ENCODE peak calls at places on chromosomes 12 and 14, in ten cellular contexts. O is BJ, C is upper lobe of left lung, K is cardiac fibroblast, W is A673, B is left ventricle myocardium inferior, H is breast epithelium, G is AG04450, T is foreskin fibroblast, U is endodermal cell. P is an unnamed sample.

GRCh38 chr12:108724054-108724889 is 7.0 kb downstream of the CORO1C start:
- DNase-seq in O (no peak), C (peak; percentile 80), K (no peak), W (peak; percentile 48), B (no peak), H (no peak), G (no peak), T (peak; percentile 68), U (no peak), P (no peak)

GRCh38 chr12:31362759-31363415 is 36.9 kb upstream of the SINHCAF start:
- DNase-seq in O (no peak), C (peak; percentile 26), K (no peak), W (no peak), B (no peak), H (no peak), G (no peak), T (no peak), U (peak; percentile 86), P (no peak)

GRCh38 chr14:29627141-29627540 is 300.5 kb downstream of the PRKD1 start:
- DNase-seq in O (no peak), C (no peak), K (no peak), W (no peak), B (no peak), H (no peak), G (no peak), T (peak; percentile 71), U (no peak), P (peak; percentile 6)

GRCh38 chr12:130796985-130797686 is 41.9 kb downstream of the STX2 start:
- DNase-seq in O (no peak), C (no peak), K (no peak), W (no peak), B (no peak), H (no peak), G (no peak), T (no peak), U (no peak), P (no peak)

GRCh38 chr12:62813031-62813829 is 121.7 kb downstream of the PPM1H start:
- DNase-seq in O (no peak), C (peak; percentile 75), K (peak; percentile 85), W (peak; percentile 85), B (peak; percentile 68), H (no peak), G (peak; percentile 38), T (peak; percentile 86), U (peak; percentile 86), P (peak; percentile 60)

GRCh38 chr14:67524152-67524963 is 8.7 kb upstream of the PLEKHH1 start:
- DNase-seq in O (no peak), C (no peak), K (no peak), W (peak; percentile 56), B (no peak), H (no peak), G (no peak), T (no peak), U (no peak), P (no peak)

GRCh38 chr14:71551291-71551955 is 380.8 kb upstream of the RGS6 start:
- DNase-seq in O (peak; percentile 49), C (no peak), K (peak; percentile 32), W (no peak), B (no peak), H (no peak), G (peak; percentile 44), T (peak; percentile 74), U (no peak), P (peak; percentile 10)

GRCh38 chr12:129902371-129903091 is 1.3 kb downstream of the TMEM132D start:
- DNase-seq in O (no peak), C (no peak), K (no peak), W (no peak), B (no peak), H (no peak), G (no peak), T (no peak), U (peak; percentile 66), P (no peak)

GRCh38 chr12:51636581-51636980 is 45.5 kb downstream of the SCN8A start:
- DNase-seq in O (peak; percentile 37), C (no peak), K (peak; percentile 4), W (no peak), B (no peak), H (no peak), G (no peak), T (peak; percentile 80), U (no peak), P (no peak)

DNA sequence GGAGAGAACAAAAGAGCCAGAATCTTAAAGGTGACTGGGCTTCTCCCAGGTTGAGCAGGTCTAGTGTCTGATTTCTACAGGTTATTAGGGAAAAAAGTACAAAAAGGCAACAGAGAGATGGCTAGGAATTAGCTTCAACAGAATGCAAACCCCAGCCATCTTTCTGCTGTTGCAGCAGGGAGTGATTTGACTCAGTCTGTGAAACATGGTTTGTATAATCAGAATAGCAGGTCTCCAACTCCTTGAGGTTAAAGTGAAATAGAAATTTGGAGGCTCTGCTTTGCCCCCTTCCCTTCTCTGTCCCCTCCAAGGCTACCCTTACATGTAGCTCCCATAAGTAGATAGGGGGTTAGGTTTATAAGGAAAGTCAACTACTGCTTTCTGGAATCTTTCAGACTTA is 105.8 kb downstream of the AKAP6 start:
- DNase-seq in O (no peak), C (no peak), K (no peak), W (no peak), B (no peak), H (no peak), G (no peak), T (no peak), U (no peak), P (no peak)
- H3K4me3 ChIP-seq in O (no peak overlapping the region), C (no peak overlapping the region), K (no peak overlapping the region), W (no peak overlapping the region), B (no peak overlapping the region), H (no peak overlapping the region), G (no peak overlapping the region), T (no peak overlapping the region), U (no peak overlapping the region), P (no peak overlapping the region)

GRCh38 chr12:94329366-94329765 is 130.3 kb downstream of the CEP83 start:
- DNase-seq in O (no peak), C (no peak), K (no peak), W (no peak), B (no peak), H (no peak), G (no peak), T (no peak), U (no peak), P (no peak)
- TF ChIP-seq CTCF in O (no peak), C (no peak), K (no peak), W (peak; percentile 33), B (peak; percentile 41), H (no peak), G (peak; percentile 4), T (no peak), U (peak; percentile 12), P (no peak)

DNA sequence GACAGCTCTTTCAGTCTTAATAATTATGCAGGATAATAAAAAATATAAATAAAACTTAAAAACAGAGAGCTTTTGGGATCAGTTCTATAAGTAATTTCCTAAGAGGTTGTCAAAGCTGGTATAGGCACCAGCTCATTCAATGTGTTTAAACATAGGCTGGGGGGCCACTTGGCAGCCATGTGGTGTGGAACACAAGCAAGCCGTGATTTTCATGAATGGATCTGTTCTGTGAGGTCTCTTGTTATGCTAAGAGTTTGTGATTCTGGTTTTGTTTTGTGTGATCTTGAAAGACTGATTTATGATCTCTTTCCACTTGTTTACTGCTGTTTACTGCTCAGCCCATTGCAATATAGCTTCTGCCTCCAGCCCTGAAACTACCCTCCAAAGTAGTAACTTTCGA is 240.9 kb downstream of the FBXL14 start:
- DNase-seq in O (no peak), C (no peak), K (no peak), W (no peak), B (no peak), H (no peak), G (no peak), T (no peak), U (no peak), P (no peak)
- H3K4me3 ChIP-seq in O (no peak overlapping the region), C (no peak overlapping the region), K (no peak overlapping the region), W (no peak overlapping the region), B (no peak overlapping the region), H (no peak overlapping the region), G (no peak overlapping the region), T (no peak overlapping the region), U (no peak overlapping the region), P (no peak overlapping the region)

DNA sequence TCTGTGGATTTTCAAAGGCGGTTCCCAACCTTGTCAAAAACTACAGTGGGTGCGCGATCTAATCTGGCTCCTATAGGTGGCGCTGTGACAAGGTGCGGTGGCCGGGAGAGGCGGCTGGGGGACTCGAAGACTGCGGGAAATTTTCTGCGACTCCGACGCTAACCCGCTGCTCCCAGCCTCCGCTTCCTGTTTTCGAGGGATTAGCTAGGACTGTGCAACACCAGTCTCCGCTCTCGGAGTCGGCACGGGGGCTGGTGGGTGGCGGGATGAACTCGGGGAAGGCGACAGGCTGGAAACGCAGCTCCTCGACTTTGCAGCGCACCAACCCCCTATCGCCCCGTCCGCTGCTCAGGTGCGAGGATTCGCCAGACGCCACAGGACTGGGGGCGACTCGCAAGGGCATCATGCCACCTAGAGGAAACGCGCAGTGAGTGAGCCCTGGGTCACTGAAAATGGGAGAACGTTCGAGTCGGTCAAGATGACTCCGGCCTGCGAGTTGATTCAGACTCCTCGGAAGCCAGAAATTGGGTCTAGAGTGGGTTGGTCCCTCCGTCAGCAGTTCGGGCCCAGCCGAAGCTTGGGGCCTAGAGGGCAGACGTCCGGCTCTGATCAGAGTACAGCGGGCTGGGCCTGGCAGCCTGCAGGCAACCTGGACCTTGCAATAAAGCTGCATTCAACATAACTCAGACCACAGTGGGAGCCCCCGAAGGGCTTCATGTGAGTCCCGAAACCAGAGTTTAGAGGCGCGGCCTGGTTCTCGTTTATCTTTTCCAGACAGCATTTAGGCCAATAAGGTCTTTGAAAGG is 5.5 kb upstream of the PAX9 start:
- DNase-seq in O (no peak), C (no peak), K (no peak), W (peak; percentile 93), B (no peak), H (peak; percentile 58), G (no peak), T (peak; percentile 23), U (peak; percentile 94), P (no peak)
- TF ChIP-seq CTCF in O (peak; percentile 39), C (no peak), K (peak; percentile 41), W (peak; percentile 91), B (peak; percentile 44), H (no peak), G (peak; percentile 21), T (no peak), U (peak; percentile 91), P (peak; percentile 65)

DNA sequence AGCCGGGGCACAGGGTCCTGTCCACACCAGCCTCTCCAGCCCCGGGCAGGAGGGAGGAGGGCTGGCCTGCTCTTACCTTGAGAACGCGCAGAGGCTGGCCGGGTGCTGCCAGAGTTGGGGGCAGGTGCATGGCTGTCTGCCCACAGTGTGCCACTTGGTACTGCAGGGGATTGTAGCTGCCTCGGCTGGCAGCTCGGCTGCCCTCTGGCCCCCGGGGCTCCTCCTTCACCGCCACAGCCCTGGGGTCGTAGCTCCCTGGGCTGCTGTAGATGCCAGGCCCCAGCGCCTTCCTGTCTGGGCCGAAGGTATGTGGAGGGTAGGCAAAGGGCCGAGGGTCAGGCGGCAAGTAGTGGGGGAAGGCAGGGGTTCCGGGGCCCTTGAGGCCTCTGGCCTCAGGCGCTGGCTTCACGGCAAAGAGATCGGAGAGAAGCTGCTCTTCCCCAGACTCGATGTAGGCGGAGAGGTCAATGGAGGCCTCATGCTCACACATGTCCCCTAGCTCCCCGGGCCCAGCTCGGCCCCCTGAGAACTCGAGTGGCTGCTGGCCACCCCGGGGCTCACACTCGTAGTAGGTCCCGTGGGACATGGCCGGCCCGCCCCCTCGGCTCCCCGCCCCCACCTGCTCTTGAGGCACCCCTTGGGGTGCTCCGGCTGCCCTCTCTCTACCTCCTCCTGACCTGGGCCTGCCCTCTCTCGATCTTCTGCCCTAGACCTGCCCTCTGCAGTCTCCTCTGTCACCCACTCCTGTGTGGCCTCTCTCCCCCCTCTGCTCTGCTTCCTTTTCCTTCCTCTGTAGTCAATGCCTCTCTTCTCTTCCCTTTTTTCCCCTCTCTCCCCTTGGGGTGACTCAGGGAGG is at the start of gene CEBPE:
- DNase-seq in O (no peak), C (no peak), K (no peak), W (no peak), B (no peak), H (no peak), G (no peak), T (no peak), U (no peak), P (no peak)
- H3K4me3 ChIP-seq in O (no peak within 1 kb of the TSS), C (no peak within 1 kb of the TSS), K (no peak within 1 kb of the TSS), W (no peak within 1 kb of the TSS), B (no peak within 1 kb of the TSS), H (no peak within 1 kb of the TSS), G (no peak within 1 kb of the TSS), T (no peak within 1 kb of the TSS), U (no peak within 1 kb of the TSS), P (no peak within 1 kb of the TSS)